ENCODE peak calls at places on chromosomes 1 and 21, in ten cellular contexts. One of them, this sample, is unnamed.

GRCh38 chr1:40273547-40274166 is 15.6 kb downstream of the ZMPSTE24 start:
- DNase-seq in transverse colon: no peak
- DNase-seq in GM23338: no peak
- DNase-seq in stimulated activated CD8-positive, alpha-beta memory T cell treated with anti-CD3 and anti-CD28 coated beads, Interleukin-2, amount 100 ng/mL, for 1 hour: no peak
- DNase-seq in stimulated activated CD4-positive, alpha-beta T cell treated with anti-CD3 and anti-CD28 coated beads, Interleukin-15, amount 100 ng/mL, for 1 hour: no peak
- DNase-seq in T-cell: no peak
- DNase-seq in tibial artery: no peak
- DNase-seq in KBM-7: no peak
- DNase-seq in NCI-H345: no peak
- DNase-seq in stromal cell of bone marrow: no peak
- DNase-seq in this sample: no peak

GRCh38 chr21:46153259-46154154 is 1.9 kb downstream of the FTCD start:
- DNase-seq in transverse colon: peak
- DNase-seq in GM23338: peak
- DNase-seq in stimulated activated CD8-positive, alpha-beta memory T cell treated with anti-CD3 and anti-CD28 coated beads, Interleukin-2, amount 100 ng/mL, for 1 hour: no peak
- DNase-seq in stimulated activated CD4-positive, alpha-beta T cell treated with anti-CD3 and anti-CD28 coated beads, Interleukin-15, amount 100 ng/mL, for 1 hour: peak
- DNase-seq in T-cell: peak
- DNase-seq in tibial artery: peak
- DNase-seq in KBM-7: peak
- DNase-seq in NCI-H345: peak
- DNase-seq in stromal cell of bone marrow: no peak
- DNase-seq in this sample: no peak

GRCh38 chr1:43990271-43991199 is 864 bp upstream of the CCDC24 start:
- DNase-seq in transverse colon: no peak
- DNase-seq in GM23338: no peak
- DNase-seq in stimulated activated CD8-positive, alpha-beta memory T cell treated with anti-CD3 and anti-CD28 coated beads, Interleukin-2, amount 100 ng/mL, for 1 hour: no peak
- DNase-seq in stimulated activated CD4-positive, alpha-beta T cell treated with anti-CD3 and anti-CD28 coated beads, Interleukin-15, amount 100 ng/mL, for 1 hour: no peak
- DNase-seq in T-cell: no peak
- DNase-seq in tibial artery: no peak
- DNase-seq in KBM-7: no peak
- DNase-seq in NCI-H345: no peak
- DNase-seq in stromal cell of bone marrow: no peak
- DNase-seq in this sample: no peak

GRCh38 chr1:6688757-6689156 is 12.9 kb downstream of the DNAJC11 start:
- DNase-seq in transverse colon: no peak
- DNase-seq in GM23338: no peak
- DNase-seq in stimulated activated CD8-positive, alpha-beta memory T cell treated with anti-CD3 and anti-CD28 coated beads, Interleukin-2, amount 100 ng/mL, for 1 hour: no peak
- DNase-seq in stimulated activated CD4-positive, alpha-beta T cell treated with anti-CD3 and anti-CD28 coated beads, Interleukin-15, amount 100 ng/mL, for 1 hour: no peak
- DNase-seq in T-cell: no peak
- DNase-seq in tibial artery: no peak
- DNase-seq in KBM-7: peak
- DNase-seq in NCI-H345: no peak
- DNase-seq in stromal cell of bone marrow: no peak
- DNase-seq in this sample: no peak

GRCh38 chr1:21117159-21117953 is 59.3 kb downstream of the EIF4G3 start:
- DNase-seq in transverse colon: no peak
- DNase-seq in GM23338: no peak
- DNase-seq in stimulated activated CD8-positive, alpha-beta memory T cell treated with anti-CD3 and anti-CD28 coated beads, Interleukin-2, amount 100 ng/mL, for 1 hour: no peak
- DNase-seq in stimulated activated CD4-positive, alpha-beta T cell treated with anti-CD3 and anti-CD28 coated beads, Interleukin-15, amount 100 ng/mL, for 1 hour: no peak
- DNase-seq in T-cell: no peak
- DNase-seq in tibial artery: no peak
- DNase-seq in KBM-7: peak
- DNase-seq in NCI-H345: no peak
- DNase-seq in stromal cell of bone marrow: no peak
- DNase-seq in this sample: no peak

GRCh38 chr21:38671716-38672115 is 134.0 kb upstream of the ETS2 start:
- DNase-seq in transverse colon: no peak
- DNase-seq in GM23338: no peak
- DNase-seq in stimulated activated CD8-positive, alpha-beta memory T cell treated with anti-CD3 and anti-CD28 coated beads, Interleukin-2, amount 100 ng/mL, for 1 hour: no peak
- DNase-seq in stimulated activated CD4-positive, alpha-beta T cell treated with anti-CD3 and anti-CD28 coated beads, Interleukin-15, amount 100 ng/mL, for 1 hour: no peak
- DNase-seq in T-cell: no peak
- DNase-seq in tibial artery: no peak
- DNase-seq in KBM-7: no peak
- DNase-seq in NCI-H345: no peak
- DNase-seq in stromal cell of bone marrow: peak
- DNase-seq in this sample: peak

GRCh38 chr1:110860174-110860573 is 12.8 kb upstream of the CD53 start:
- DNase-seq in transverse colon: no peak
- DNase-seq in GM23338: no peak
- DNase-seq in stimulated activated CD8-positive, alpha-beta memory T cell treated with anti-CD3 and anti-CD28 coated beads, Interleukin-2, amount 100 ng/mL, for 1 hour: no peak
- DNase-seq in stimulated activated CD4-positive, alpha-beta T cell treated with anti-CD3 and anti-CD28 coated beads, Interleukin-15, amount 100 ng/mL, for 1 hour: no peak
- DNase-seq in T-cell: no peak
- DNase-seq in tibial artery: no peak
- DNase-seq in KBM-7: no peak
- DNase-seq in NCI-H345: no peak
- DNase-seq in stromal cell of bone marrow: no peak
- DNase-seq in this sample: no peak

GRCh38 chr1:192530254-192530653 is 45.3 kb upstream of the RGS1 start:
- DNase-seq in transverse colon: no peak
- DNase-seq in GM23338: no peak
- DNase-seq in stimulated activated CD8-positive, alpha-beta memory T cell treated with anti-CD3 and anti-CD28 coated beads, Interleukin-2, amount 100 ng/mL, for 1 hour: no peak
- DNase-seq in stimulated activated CD4-positive, alpha-beta T cell treated with anti-CD3 and anti-CD28 coated beads, Interleukin-15, amount 100 ng/mL, for 1 hour: no peak
- DNase-seq in T-cell: no peak
- DNase-seq in tibial artery: no peak
- DNase-seq in KBM-7: no peak
- DNase-seq in NCI-H345: no peak
- DNase-seq in stromal cell of bone marrow: no peak
- DNase-seq in this sample: no peak

GRCh38 chr1:21100496-21100895 is 76.2 kb downstream of the EIF4G3 start:
- DNase-seq in transverse colon: no peak
- DNase-seq in GM23338: peak
- DNase-seq in stimulated activated CD8-positive, alpha-beta memory T cell treated with anti-CD3 and anti-CD28 coated beads, Interleukin-2, amount 100 ng/mL, for 1 hour: no peak
- DNase-seq in stimulated activated CD4-positive, alpha-beta T cell treated with anti-CD3 and anti-CD28 coated beads, Interleukin-15, amount 100 ng/mL, for 1 hour: no peak
- DNase-seq in T-cell: no peak
- DNase-seq in tibial artery: peak
- DNase-seq in KBM-7: peak
- DNase-seq in NCI-H345: no peak
- DNase-seq in stromal cell of bone marrow: peak
- DNase-seq in this sample: no peak

GRCh38 chr1:29271724-29272123 is 35.4 kb downstream of the PTPRU start:
- DNase-seq in transverse colon: peak
- DNase-seq in GM23338: peak
- DNase-seq in stimulated activated CD8-positive, alpha-beta memory T cell treated with anti-CD3 and anti-CD28 coated beads, Interleukin-2, amount 100 ng/mL, for 1 hour: no peak
- DNase-seq in stimulated activated CD4-positive, alpha-beta T cell treated with anti-CD3 and anti-CD28 coated beads, Interleukin-15, amount 100 ng/mL, for 1 hour: no peak
- DNase-seq in T-cell: no peak
- DNase-seq in tibial artery: peak
- DNase-seq in KBM-7: no peak
- DNase-seq in NCI-H345: no peak
- DNase-seq in stromal cell of bone marrow: no peak
- DNase-seq in this sample: peak

GRCh38 chr1:84271452-84272273 is 29.8 kb upstream of the SAMD13 start:
- DNase-seq in transverse colon: peak
- DNase-seq in GM23338: peak
- DNase-seq in stimulated activated CD8-positive, alpha-beta memory T cell treated with anti-CD3 and anti-CD28 coated beads, Interleukin-2, amount 100 ng/mL, for 1 hour: no peak
- DNase-seq in stimulated activated CD4-positive, alpha-beta T cell treated with anti-CD3 and anti-CD28 coated beads, Interleukin-15, amount 100 ng/mL, for 1 hour: no peak
- DNase-seq in T-cell: no peak
- DNase-seq in tibial artery: no peak
- DNase-seq in KBM-7: peak
- DNase-seq in NCI-H345: peak
- DNase-seq in stromal cell of bone marrow: no peak
- DNase-seq in this sample: peak

GRCh38 chr1:73800376-73800775 is 397.6 kb downstream of the LRRIQ3 start:
- DNase-seq in transverse colon: no peak
- DNase-seq in GM23338: no peak
- DNase-seq in stimulated activated CD8-positive, alpha-beta memory T cell treated with anti-CD3 and anti-CD28 coated beads, Interleukin-2, amount 100 ng/mL, for 1 hour: no peak
- DNase-seq in stimulated activated CD4-positive, alpha-beta T cell treated with anti-CD3 and anti-CD28 coated beads, Interleukin-15, amount 100 ng/mL, for 1 hour: no peak
- DNase-seq in T-cell: no peak
- DNase-seq in tibial artery: no peak
- DNase-seq in KBM-7: no peak
- DNase-seq in NCI-H345: no peak
- DNase-seq in stromal cell of bone marrow: peak
- DNase-seq in this sample: peak

GRCh38 chr1:205172729-205173366 is 38.7 kb downstream of the DSTYK start:
- DNase-seq in transverse colon: no peak
- DNase-seq in GM23338: no peak
- DNase-seq in stimulated activated CD8-positive, alpha-beta memory T cell treated with anti-CD3 and anti-CD28 coated beads, Interleukin-2, amount 100 ng/mL, for 1 hour: no peak
- DNase-seq in stimulated activated CD4-positive, alpha-beta T cell treated with anti-CD3 and anti-CD28 coated beads, Interleukin-15, amount 100 ng/mL, for 1 hour: no peak
- DNase-seq in T-cell: no peak
- DNase-seq in tibial artery: no peak
- DNase-seq in KBM-7: no peak
- DNase-seq in NCI-H345: no peak
- DNase-seq in stromal cell of bone marrow: peak
- DNase-seq in this sample: peak

GRCh38 chr1:111205724-111206070 is 5.3 kb upstream of the DENND2D start:
- DNase-seq in transverse colon: no peak
- DNase-seq in GM23338: no peak
- DNase-seq in stimulated activated CD8-positive, alpha-beta memory T cell treated with anti-CD3 and anti-CD28 coated beads, Interleukin-2, amount 100 ng/mL, for 1 hour: no peak
- DNase-seq in stimulated activated CD4-positive, alpha-beta T cell treated with anti-CD3 and anti-CD28 coated beads, Interleukin-15, amount 100 ng/mL, for 1 hour: no peak
- DNase-seq in T-cell: no peak
- DNase-seq in tibial artery: no peak
- DNase-seq in KBM-7: peak
- DNase-seq in NCI-H345: no peak
- DNase-seq in stromal cell of bone marrow: no peak
- DNase-seq in this sample: no peak

GRCh38 chr1:31400393-31400792 is 12.6 kb upstream of the SERINC2 start:
- DNase-seq in transverse colon: no peak
- DNase-seq in GM23338: no peak
- DNase-seq in stimulated activated CD8-positive, alpha-beta memory T cell treated with anti-CD3 and anti-CD28 coated beads, Interleukin-2, amount 100 ng/mL, for 1 hour: no peak
- DNase-seq in stimulated activated CD4-positive, alpha-beta T cell treated with anti-CD3 and anti-CD28 coated beads, Interleukin-15, amount 100 ng/mL, for 1 hour: no peak
- DNase-seq in T-cell: no peak
- DNase-seq in tibial artery: no peak
- DNase-seq in KBM-7: no peak
- DNase-seq in NCI-H345: no peak
- DNase-seq in stromal cell of bone marrow: no peak
- DNase-seq in this sample: no peak

GRCh38 chr1:47710075-47711071 is 272.5 kb downstream of the FOXD2 start:
- DNase-seq in transverse colon: peak
- DNase-seq in GM23338: peak
- DNase-seq in stimulated activated CD8-positive, alpha-beta memory T cell treated with anti-CD3 and anti-CD28 coated beads, Interleukin-2, amount 100 ng/mL, for 1 hour: peak
- DNase-seq in stimulated activated CD4-positive, alpha-beta T cell treated with anti-CD3 and anti-CD28 coated beads, Interleukin-15, amount 100 ng/mL, for 1 hour: peak
- DNase-seq in T-cell: peak
- DNase-seq in tibial artery: peak
- DNase-seq in KBM-7: peak
- DNase-seq in NCI-H345: peak
- DNase-seq in stromal cell of bone marrow: no peak
- DNase-seq in this sample: peak

GRCh38 chr1:226891846-226892533 is 21.6 kb downstream of the PSEN2 start:
- DNase-seq in transverse colon: no peak
- DNase-seq in GM23338: no peak
- DNase-seq in stimulated activated CD8-positive, alpha-beta memory T cell treated with anti-CD3 and anti-CD28 coated beads, Interleukin-2, amount 100 ng/mL, for 1 hour: no peak
- DNase-seq in stimulated activated CD4-positive, alpha-beta T cell treated with anti-CD3 and anti-CD28 coated beads, Interleukin-15, amount 100 ng/mL, for 1 hour: no peak
- DNase-seq in T-cell: no peak
- DNase-seq in tibial artery: no peak
- DNase-seq in KBM-7: no peak
- DNase-seq in NCI-H345: no peak
- DNase-seq in stromal cell of bone marrow: no peak
- DNase-seq in this sample: no peak

GRCh38 chr1:165840419-165840818 is 13.0 kb downstream of the UCK2 start:
- DNase-seq in transverse colon: no peak
- DNase-seq in GM23338: no peak
- DNase-seq in stimulated activated CD8-positive, alpha-beta memory T cell treated with anti-CD3 and anti-CD28 coated beads, Interleukin-2, amount 100 ng/mL, for 1 hour: no peak
- DNase-seq in stimulated activated CD4-positive, alpha-beta T cell treated with anti-CD3 and anti-CD28 coated beads, Interleukin-15, amount 100 ng/mL, for 1 hour: no peak
- DNase-seq in T-cell: no peak
- DNase-seq in tibial artery: no peak
- DNase-seq in KBM-7: no peak
- DNase-seq in NCI-H345: no peak
- DNase-seq in stromal cell of bone marrow: no peak
- DNase-seq in this sample: no peak

GRCh38 chr1:39167632-39168209 is 36.8 kb upstream of the MACF1 start:
- DNase-seq in transverse colon: no peak
- DNase-seq in GM23338: no peak
- DNase-seq in stimulated activated CD8-positive, alpha-beta memory T cell treated with anti-CD3 and anti-CD28 coated beads, Interleukin-2, amount 100 ng/mL, for 1 hour: no peak
- DNase-seq in stimulated activated CD4-positive, alpha-beta T cell treated with anti-CD3 and anti-CD28 coated beads, Interleukin-15, amount 100 ng/mL, for 1 hour: no peak
- DNase-seq in T-cell: no peak
- DNase-seq in tibial artery: no peak
- DNase-seq in KBM-7: no peak
- DNase-seq in NCI-H345: no peak
- DNase-seq in stromal cell of bone marrow: no peak
- DNase-seq in this sample: no peak

GRCh38 chr1:245790441-245790840 is 635.7 kb downstream of the KIF26B start:
- DNase-seq in transverse colon: no peak
- DNase-seq in GM23338: no peak
- DNase-seq in stimulated activated CD8-positive, alpha-beta memory T cell treated with anti-CD3 and anti-CD28 coated beads, Interleukin-2, amount 100 ng/mL, for 1 hour: no peak
- DNase-seq in stimulated activated CD4-positive, alpha-beta T cell treated with anti-CD3 and anti-CD28 coated beads, Interleukin-15, amount 100 ng/mL, for 1 hour: no peak
- DNase-seq in T-cell: no peak
- DNase-seq in tibial artery: no peak
- DNase-seq in KBM-7: no peak
- DNase-seq in NCI-H345: no peak
- DNase-seq in stromal cell of bone marrow: peak
- DNase-seq in this sample: peak

GRCh38 chr1:62688687-62689085 is 500 bp upstream of the DOCK7 start:
- DNase-seq in transverse colon: no peak
- DNase-seq in GM23338: peak
- DNase-seq in stimulated activated CD8-positive, alpha-beta memory T cell treated with anti-CD3 and anti-CD28 coated beads, Interleukin-2, amount 100 ng/mL, for 1 hour: no peak
- DNase-seq in stimulated activated CD4-positive, alpha-beta T cell treated with anti-CD3 and anti-CD28 coated beads, Interleukin-15, amount 100 ng/mL, for 1 hour: no peak
- DNase-seq in T-cell: no peak
- DNase-seq in tibial artery: no peak
- DNase-seq in KBM-7: no peak
- DNase-seq in NCI-H345: no peak
- DNase-seq in stromal cell of bone marrow: no peak
- DNase-seq in this sample: no peak

GRCh38 chr1:160127381-160127780 is 11.8 kb downstream of the ATP1A2 start:
- DNase-seq in transverse colon: no peak
- DNase-seq in GM23338: no peak
- DNase-seq in stimulated activated CD8-positive, alpha-beta memory T cell treated with anti-CD3 and anti-CD28 coated beads, Interleukin-2, amount 100 ng/mL, for 1 hour: no peak
- DNase-seq in stimulated activated CD4-positive, alpha-beta T cell treated with anti-CD3 and anti-CD28 coated beads, Interleukin-15, amount 100 ng/mL, for 1 hour: no peak
- DNase-seq in T-cell: no peak
- DNase-seq in tibial artery: no peak
- DNase-seq in KBM-7: no peak
- DNase-seq in NCI-H345: no peak
- DNase-seq in stromal cell of bone marrow: no peak
- DNase-seq in this sample: no peak

GRCh38 chr1:113405573-113405972 is 15.3 kb downstream of the MAGI3 start:
- DNase-seq in transverse colon: no peak
- DNase-seq in GM23338: no peak
- DNase-seq in stimulated activated CD8-positive, alpha-beta memory T cell treated with anti-CD3 and anti-CD28 coated beads, Interleukin-2, amount 100 ng/mL, for 1 hour: no peak
- DNase-seq in stimulated activated CD4-positive, alpha-beta T cell treated with anti-CD3 and anti-CD28 coated beads, Interleukin-15, amount 100 ng/mL, for 1 hour: no peak
- DNase-seq in T-cell: no peak
- DNase-seq in tibial artery: no peak
- DNase-seq in KBM-7: peak
- DNase-seq in NCI-H345: no peak
- DNase-seq in stromal cell of bone marrow: no peak
- DNase-seq in this sample: no peak

GRCh38 chr1:153251988-153252387 is 7.5 kb upstream of the LORICRIN start:
- DNase-seq in transverse colon: no peak
- DNase-seq in GM23338: no peak
- DNase-seq in stimulated activated CD8-positive, alpha-beta memory T cell treated with anti-CD3 and anti-CD28 coated beads, Interleukin-2, amount 100 ng/mL, for 1 hour: no peak
- DNase-seq in stimulated activated CD4-positive, alpha-beta T cell treated with anti-CD3 and anti-CD28 coated beads, Interleukin-15, amount 100 ng/mL, for 1 hour: no peak
- DNase-seq in T-cell: no peak
- DNase-seq in tibial artery: no peak
- DNase-seq in KBM-7: no peak
- DNase-seq in NCI-H345: no peak
- DNase-seq in stromal cell of bone marrow: no peak
- DNase-seq in this sample: no peak

GRCh38 chr1:223001653-223002634 is 141.1 kb downstream of the TLR5 start:
- DNase-seq in transverse colon: no peak
- DNase-seq in GM23338: peak
- DNase-seq in stimulated activated CD8-positive, alpha-beta memory T cell treated with anti-CD3 and anti-CD28 coated beads, Interleukin-2, amount 100 ng/mL, for 1 hour: no peak
- DNase-seq in stimulated activated CD4-positive, alpha-beta T cell treated with anti-CD3 and anti-CD28 coated beads, Interleukin-15, amount 100 ng/mL, for 1 hour: no peak
- DNase-seq in T-cell: no peak
- DNase-seq in tibial artery: no peak
- DNase-seq in KBM-7: no peak
- DNase-seq in NCI-H345: peak
- DNase-seq in stromal cell of bone marrow: no peak
- DNase-seq in this sample: no peak

GRCh38 chr1:24769656-24770651 is 24.7 kb downstream of the CLIC4 start:
- DNase-seq in transverse colon: no peak
- DNase-seq in GM23338: no peak
- DNase-seq in stimulated activated CD8-positive, alpha-beta memory T cell treated with anti-CD3 and anti-CD28 coated beads, Interleukin-2, amount 100 ng/mL, for 1 hour: no peak
- DNase-seq in stimulated activated CD4-positive, alpha-beta T cell treated with anti-CD3 and anti-CD28 coated beads, Interleukin-15, amount 100 ng/mL, for 1 hour: no peak
- DNase-seq in T-cell: no peak
- DNase-seq in tibial artery: no peak
- DNase-seq in KBM-7: peak
- DNase-seq in NCI-H345: no peak
- DNase-seq in stromal cell of bone marrow: peak
- DNase-seq in this sample: peak

GRCh38 chr1:20380616-20381035 is 90.0 kb downstream of the VWA5B1 start:
- DNase-seq in transverse colon: no peak
- DNase-seq in GM23338: no peak
- DNase-seq in stimulated activated CD8-positive, alpha-beta memory T cell treated with anti-CD3 and anti-CD28 coated beads, Interleukin-2, amount 100 ng/mL, for 1 hour: no peak
- DNase-seq in stimulated activated CD4-positive, alpha-beta T cell treated with anti-CD3 and anti-CD28 coated beads, Interleukin-15, amount 100 ng/mL, for 1 hour: no peak
- DNase-seq in T-cell: no peak
- DNase-seq in tibial artery: no peak
- DNase-seq in KBM-7: no peak
- DNase-seq in NCI-H345: no peak
- DNase-seq in stromal cell of bone marrow: peak
- DNase-seq in this sample: peak

GRCh38 chr1:97209381-97209780 is 487.8 kb downstream of the PTBP2 start:
- DNase-seq in transverse colon: no peak
- DNase-seq in GM23338: no peak
- DNase-seq in stimulated activated CD8-positive, alpha-beta memory T cell treated with anti-CD3 and anti-CD28 coated beads, Interleukin-2, amount 100 ng/mL, for 1 hour: no peak
- DNase-seq in stimulated activated CD4-positive, alpha-beta T cell treated with anti-CD3 and anti-CD28 coated beads, Interleukin-15, amount 100 ng/mL, for 1 hour: no peak
- DNase-seq in T-cell: no peak
- DNase-seq in tibial artery: no peak
- DNase-seq in KBM-7: no peak
- DNase-seq in NCI-H345: no peak
- DNase-seq in stromal cell of bone marrow: no peak
- DNase-seq in this sample: no peak

This sample was measured in astrocyte of the cerebellum.